ENCODE peak calls at places on chromosomes 1 and 21, in seven cellular contexts. One of them, this sample, is unnamed.

GRCh38 chr21:44485254-44485793 is 30.0 kb downstream of the LRRC3 start:
- DNase-seq in stromal cell of bone marrow: no peak
- DNase-seq in hypothalamus: no peak
- DNase-seq in activated CD4-positive, alpha-beta T cell treated with anti-CD3 and anti-CD28 coated beads, Interleukin-2, amount 50 U/mL, for 1 hour: peak; percentile 7
- DNase-seq in T-helper 1 cell: no peak
- DNase-seq in effector memory CD8-positive, alpha-beta T cell: peak; percentile 8
- DNase-seq in stimulated activated CD8-positive, alpha-beta memory T cell treated with anti-CD3 and anti-CD28 coated beads, Interleukin-7, amount 100 ng/mL, for 1 hour: no peak
- DNase-seq in this sample: no peak

GRCh38 chr1:180515857-180516388 is 13.5 kb upstream of the ACBD6 start:
- DNase-seq in stromal cell of bone marrow: peak; percentile 67
- DNase-seq in hypothalamus: peak; percentile 32
- DNase-seq in activated CD4-positive, alpha-beta T cell treated with anti-CD3 and anti-CD28 coated beads, Interleukin-2, amount 50 U/mL, for 1 hour: peak; percentile 42
- DNase-seq in T-helper 1 cell: peak; percentile 11
- DNase-seq in effector memory CD8-positive, alpha-beta T cell: peak; percentile 60
- DNase-seq in stimulated activated CD8-positive, alpha-beta memory T cell treated with anti-CD3 and anti-CD28 coated beads, Interleukin-7, amount 100 ng/mL, for 1 hour: no peak
- DNase-seq in this sample: peak; percentile 78

GRCh38 chr1:39819091-39819812 is 30.6 kb upstream of the BMP8B start:
- DNase-seq in stromal cell of bone marrow: no peak
- DNase-seq in hypothalamus: no peak
- DNase-seq in activated CD4-positive, alpha-beta T cell treated with anti-CD3 and anti-CD28 coated beads, Interleukin-2, amount 50 U/mL, for 1 hour: no peak
- DNase-seq in T-helper 1 cell: no peak
- DNase-seq in effector memory CD8-positive, alpha-beta T cell: no peak
- DNase-seq in stimulated activated CD8-positive, alpha-beta memory T cell treated with anti-CD3 and anti-CD28 coated beads, Interleukin-7, amount 100 ng/mL, for 1 hour: no peak
- DNase-seq in this sample: no peak

GRCh38 chr21:14968029-14968428 is 96.8 kb downstream of the NRIP1 start:
- DNase-seq in stromal cell of bone marrow: no peak
- DNase-seq in hypothalamus: no peak
- DNase-seq in activated CD4-positive, alpha-beta T cell treated with anti-CD3 and anti-CD28 coated beads, Interleukin-2, amount 50 U/mL, for 1 hour: no peak
- DNase-seq in T-helper 1 cell: no peak
- DNase-seq in effector memory CD8-positive, alpha-beta T cell: no peak
- DNase-seq in stimulated activated CD8-positive, alpha-beta memory T cell treated with anti-CD3 and anti-CD28 coated beads, Interleukin-7, amount 100 ng/mL, for 1 hour: no peak
- DNase-seq in this sample: no peak

GRCh38 chr1:227886993-227887696 is 60.6 kb downstream of the WNT9A start:
- DNase-seq in stromal cell of bone marrow: no peak
- DNase-seq in hypothalamus: no peak
- DNase-seq in activated CD4-positive, alpha-beta T cell treated with anti-CD3 and anti-CD28 coated beads, Interleukin-2, amount 50 U/mL, for 1 hour: peak; percentile 37
- DNase-seq in T-helper 1 cell: peak; percentile 23
- DNase-seq in effector memory CD8-positive, alpha-beta T cell: no peak
- DNase-seq in stimulated activated CD8-positive, alpha-beta memory T cell treated with anti-CD3 and anti-CD28 coated beads, Interleukin-7, amount 100 ng/mL, for 1 hour: no peak
- DNase-seq in this sample: peak; percentile 20

GRCh38 chr21:45983981-45984551 is 2.5 kb downstream of the COL6A1 start:
- DNase-seq in stromal cell of bone marrow: no peak
- DNase-seq in hypothalamus: no peak
- DNase-seq in activated CD4-positive, alpha-beta T cell treated with anti-CD3 and anti-CD28 coated beads, Interleukin-2, amount 50 U/mL, for 1 hour: no peak
- DNase-seq in T-helper 1 cell: no peak
- DNase-seq in effector memory CD8-positive, alpha-beta T cell: no peak
- DNase-seq in stimulated activated CD8-positive, alpha-beta memory T cell treated with anti-CD3 and anti-CD28 coated beads, Interleukin-7, amount 100 ng/mL, for 1 hour: no peak
- DNase-seq in this sample: no peak

GRCh38 chr1:19623523-19623922 is 20.6 kb upstream of the NBL1 start:
- DNase-seq in stromal cell of bone marrow: no peak
- DNase-seq in hypothalamus: no peak
- DNase-seq in activated CD4-positive, alpha-beta T cell treated with anti-CD3 and anti-CD28 coated beads, Interleukin-2, amount 50 U/mL, for 1 hour: no peak
- DNase-seq in T-helper 1 cell: no peak
- DNase-seq in effector memory CD8-positive, alpha-beta T cell: no peak
- DNase-seq in stimulated activated CD8-positive, alpha-beta memory T cell treated with anti-CD3 and anti-CD28 coated beads, Interleukin-7, amount 100 ng/mL, for 1 hour: no peak
- DNase-seq in this sample: peak; percentile 46

GRCh38 chr1:100350787-100351094 is 1.6 kb upstream of the CDC14A start:
- DNase-seq in stromal cell of bone marrow: no peak
- DNase-seq in hypothalamus: no peak
- DNase-seq in activated CD4-positive, alpha-beta T cell treated with anti-CD3 and anti-CD28 coated beads, Interleukin-2, amount 50 U/mL, for 1 hour: no peak
- DNase-seq in T-helper 1 cell: no peak
- DNase-seq in effector memory CD8-positive, alpha-beta T cell: no peak
- DNase-seq in stimulated activated CD8-positive, alpha-beta memory T cell treated with anti-CD3 and anti-CD28 coated beads, Interleukin-7, amount 100 ng/mL, for 1 hour: no peak
- DNase-seq in this sample: no peak

GRCh38 chr1:78370779-78371482 is 119.8 kb upstream of the PTGFR start:
- DNase-seq in stromal cell of bone marrow: peak; percentile 89
- DNase-seq in hypothalamus: no peak
- DNase-seq in activated CD4-positive, alpha-beta T cell treated with anti-CD3 and anti-CD28 coated beads, Interleukin-2, amount 50 U/mL, for 1 hour: no peak
- DNase-seq in T-helper 1 cell: no peak
- DNase-seq in effector memory CD8-positive, alpha-beta T cell: no peak
- DNase-seq in stimulated activated CD8-positive, alpha-beta memory T cell treated with anti-CD3 and anti-CD28 coated beads, Interleukin-7, amount 100 ng/mL, for 1 hour: no peak
- DNase-seq in this sample: peak; percentile 67

GRCh38 chr1:212968385-212968863 is 18.1 kb downstream of the VASH2 start:
- DNase-seq in stromal cell of bone marrow: no peak
- DNase-seq in hypothalamus: no peak
- DNase-seq in activated CD4-positive, alpha-beta T cell treated with anti-CD3 and anti-CD28 coated beads, Interleukin-2, amount 50 U/mL, for 1 hour: no peak
- DNase-seq in T-helper 1 cell: no peak
- DNase-seq in effector memory CD8-positive, alpha-beta T cell: no peak
- DNase-seq in stimulated activated CD8-positive, alpha-beta memory T cell treated with anti-CD3 and anti-CD28 coated beads, Interleukin-7, amount 100 ng/mL, for 1 hour: no peak
- DNase-seq in this sample: no peak

This sample was measured in EL.